ENCODE peak calls at places on chromosomes 7 and 10, in four cellular contexts. One of them, this sample, is unnamed.

GRCh38 chr10:127907411-127908105 is 655 bp downstream of the PTPRE start:
- DNase-seq in keratinocyte: no peak
- DNase-seq in cardiac fibroblast: peak
- DNase-seq in A549: no peak
- DNase-seq in this sample: no peak

GRCh38 chr7:98228801-98229200 is 17.6 kb downstream of the BHLHA15 start:
- DNase-seq in keratinocyte: no peak
- DNase-seq in cardiac fibroblast: no peak
- DNase-seq in A549: no peak
- DNase-seq in this sample: no peak

GRCh38 chr7:55132890-55133551 is 114.2 kb downstream of the EGFR start:
- DNase-seq in keratinocyte: peak
- DNase-seq in cardiac fibroblast: peak
- DNase-seq in A549: peak
- DNase-seq in this sample: peak

GRCh38 chr10:71648595-71649320 is 70.8 kb downstream of the C10orf105 start:
- DNase-seq in keratinocyte: no peak
- DNase-seq in cardiac fibroblast: no peak
- DNase-seq in A549: no peak
- DNase-seq in this sample: no peak

GRCh38 chr7:2483495-2483894 is 7.3 kb upstream of the GRIFIN start:
- DNase-seq in keratinocyte: no peak
- DNase-seq in cardiac fibroblast: no peak
- DNase-seq in A549: no peak
- DNase-seq in this sample: no peak

GRCh38 chr10:17227367-17228080 is 517 bp upstream of the VIM start:
- DNase-seq in keratinocyte: no peak
- DNase-seq in cardiac fibroblast: peak
- DNase-seq in A549: no peak
- DNase-seq in this sample: no peak

GRCh38 chr7:122423591-122423990 is 119.0 kb upstream of the FEZF1 start:
- DNase-seq in keratinocyte: no peak
- DNase-seq in cardiac fibroblast: no peak
- DNase-seq in A549: no peak
- DNase-seq in this sample: no peak

GRCh38 chr10:118957966-118958365 is 71.5 kb upstream of the NANOS1 start:
- DNase-seq in keratinocyte: no peak
- DNase-seq in cardiac fibroblast: no peak
- DNase-seq in A549: no peak
- DNase-seq in this sample: no peak

GRCh38 chr10:110032801-110033723 is 25.3 kb downstream of the ADD3 start:
- DNase-seq in keratinocyte: no peak
- DNase-seq in cardiac fibroblast: peak
- DNase-seq in A549: no peak
- DNase-seq in this sample: no peak

GRCh38 chr10:94439275-94439861 is 37.0 kb downstream of the TBC1D12 start:
- DNase-seq in keratinocyte: no peak
- DNase-seq in cardiac fibroblast: peak
- DNase-seq in A549: no peak
- DNase-seq in this sample: no peak

GRCh38 chr10:132412316-132413192 is 15.6 kb downstream of the PWWP2B start:
- DNase-seq in keratinocyte: no peak
- DNase-seq in cardiac fibroblast: no peak
- DNase-seq in A549: no peak
- DNase-seq in this sample: no peak

GRCh38 chr10:35379226-35380137 is 43.2 kb downstream of the CCNY start:
- DNase-seq in keratinocyte: no peak
- DNase-seq in cardiac fibroblast: peak
- DNase-seq in A549: no peak
- DNase-seq in this sample: no peak

GRCh38 chr10:43228783-43229207 is 38.1 kb downstream of the RASGEF1A start:
- DNase-seq in keratinocyte: no peak
- DNase-seq in cardiac fibroblast: no peak
- DNase-seq in A549: no peak
- DNase-seq in this sample: no peak
- H3K4me3 ChIP-seq in keratinocyte: no peak
- H3K4me3 ChIP-seq in cardiac fibroblast: no peak
- H3K4me3 ChIP-seq in A549: peak
- H3K4me3 ChIP-seq in this sample: peak

GRCh38 chr7:117871778-117872538 is 1.3 kb downstream of the CTTNBP2 start:
- DNase-seq in keratinocyte: no peak
- DNase-seq in cardiac fibroblast: no peak
- DNase-seq in A549: no peak
- DNase-seq in this sample: no peak
- H3K4me3 ChIP-seq in keratinocyte: no peak
- H3K4me3 ChIP-seq in cardiac fibroblast: no peak
- H3K4me3 ChIP-seq in A549: peak
- H3K4me3 ChIP-seq in this sample: peak

GRCh38 chr10:121595321-121595805 is 2.9 kb downstream of the FGFR2 start:
- DNase-seq in keratinocyte: no peak
- DNase-seq in cardiac fibroblast: no peak
- DNase-seq in A549: no peak
- DNase-seq in this sample: no peak

GRCh38 chr10:121594623-121595320 is 3.5 kb downstream of the FGFR2 start:
- DNase-seq in keratinocyte: no peak
- DNase-seq in cardiac fibroblast: no peak
- DNase-seq in A549: no peak
- DNase-seq in this sample: no peak

GRCh38 chr10:121596668-121597503 is 1.4 kb downstream of the FGFR2 start:
- DNase-seq in keratinocyte: no peak
- DNase-seq in cardiac fibroblast: peak
- DNase-seq in A549: no peak
- DNase-seq in this sample: no peak

GRCh38 chr10:121597504-121598241 is 571 bp downstream of the FGFR2 start:
- DNase-seq in keratinocyte: no peak
- DNase-seq in cardiac fibroblast: no peak
- DNase-seq in A549: no peak
- DNase-seq in this sample: no peak

DNA sequence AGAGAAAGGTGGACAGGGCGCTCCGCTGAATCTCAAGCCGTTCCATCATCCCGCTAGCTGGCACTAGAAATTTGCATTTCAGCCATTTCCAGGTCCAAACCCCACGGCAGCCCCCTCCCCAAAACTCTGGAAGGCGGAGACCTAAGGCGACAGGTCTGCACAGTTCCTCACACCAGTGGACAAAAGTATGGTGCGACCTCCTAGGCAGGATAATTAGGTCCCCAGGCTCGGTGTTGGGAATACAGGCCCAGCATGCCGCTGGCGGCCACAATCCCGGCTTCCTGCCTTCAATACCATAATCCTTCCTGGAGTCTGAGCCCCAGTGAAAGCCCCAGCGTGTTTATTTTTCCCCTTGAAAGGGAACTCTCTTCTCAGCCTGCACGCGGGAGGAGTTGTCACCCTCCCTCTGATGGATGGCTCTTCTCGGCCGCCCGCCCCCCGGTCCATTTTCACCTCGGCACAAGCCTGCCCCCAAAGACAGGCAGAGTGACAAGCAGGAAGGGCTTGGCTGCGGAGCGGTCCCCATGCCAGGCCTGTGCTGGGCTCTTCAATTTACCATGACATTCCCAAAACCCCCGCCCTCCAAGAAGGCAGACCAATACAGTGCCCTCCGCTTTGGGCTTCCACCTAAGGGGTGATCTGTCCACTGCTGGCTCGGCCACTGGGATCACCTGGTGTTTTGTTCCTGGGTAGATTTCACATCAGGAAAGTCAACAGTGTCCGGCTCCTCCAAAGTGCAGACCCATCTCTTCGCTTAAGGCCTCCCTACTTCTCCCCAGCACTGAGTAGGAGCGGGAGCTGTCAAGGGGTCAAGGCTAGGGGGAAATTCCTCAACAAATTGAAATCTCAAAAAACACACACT is 2.2 kb downstream of the FGFR2 start:
- DNase-seq in keratinocyte: no peak
- DNase-seq in cardiac fibroblast: no peak
- DNase-seq in A549: no peak
- DNase-seq in this sample: no peak
- H3K4me3 ChIP-seq in keratinocyte: peak
- H3K4me3 ChIP-seq in cardiac fibroblast: no peak
- H3K4me3 ChIP-seq in A549: no peak
- H3K4me3 ChIP-seq in this sample: peak

DNA sequence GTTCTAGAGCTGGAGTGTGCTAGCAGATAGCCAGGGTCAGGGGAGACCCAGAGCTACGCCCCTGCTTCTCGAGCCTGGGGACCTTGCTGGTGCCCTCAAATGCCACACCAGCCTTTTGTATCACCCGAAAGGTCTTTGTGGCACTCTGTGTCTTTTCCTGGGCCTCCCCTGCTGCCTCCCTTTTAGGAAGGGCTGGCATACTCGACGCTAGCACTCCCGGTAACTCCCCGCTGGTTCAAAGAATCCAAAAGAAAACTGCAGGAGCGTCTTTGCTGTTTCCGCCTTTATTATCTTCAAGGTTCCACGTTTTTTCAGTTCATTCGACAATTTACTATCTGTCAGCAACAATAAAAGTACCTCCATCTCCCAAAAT is 36.3 kb downstream of the CTBP2 start:
- DNase-seq in keratinocyte: no peak
- DNase-seq in cardiac fibroblast: no peak
- DNase-seq in A549: no peak
- DNase-seq in this sample: no peak
- H3K4me3 ChIP-seq in keratinocyte: no peak
- H3K4me3 ChIP-seq in cardiac fibroblast: peak
- H3K4me3 ChIP-seq in A549: no peak
- H3K4me3 ChIP-seq in this sample: peak

GRCh38 chr10:90930971-90931841 is 10.3 kb upstream of the ANKRD1 start:
- DNase-seq in keratinocyte: no peak
- DNase-seq in cardiac fibroblast: peak
- DNase-seq in A549: peak
- DNase-seq in this sample: no peak
- H3K4me3 ChIP-seq in keratinocyte: no peak
- H3K4me3 ChIP-seq in cardiac fibroblast: no peak
- H3K4me3 ChIP-seq in A549: no peak
- H3K4me3 ChIP-seq in this sample: no peak

DNA sequence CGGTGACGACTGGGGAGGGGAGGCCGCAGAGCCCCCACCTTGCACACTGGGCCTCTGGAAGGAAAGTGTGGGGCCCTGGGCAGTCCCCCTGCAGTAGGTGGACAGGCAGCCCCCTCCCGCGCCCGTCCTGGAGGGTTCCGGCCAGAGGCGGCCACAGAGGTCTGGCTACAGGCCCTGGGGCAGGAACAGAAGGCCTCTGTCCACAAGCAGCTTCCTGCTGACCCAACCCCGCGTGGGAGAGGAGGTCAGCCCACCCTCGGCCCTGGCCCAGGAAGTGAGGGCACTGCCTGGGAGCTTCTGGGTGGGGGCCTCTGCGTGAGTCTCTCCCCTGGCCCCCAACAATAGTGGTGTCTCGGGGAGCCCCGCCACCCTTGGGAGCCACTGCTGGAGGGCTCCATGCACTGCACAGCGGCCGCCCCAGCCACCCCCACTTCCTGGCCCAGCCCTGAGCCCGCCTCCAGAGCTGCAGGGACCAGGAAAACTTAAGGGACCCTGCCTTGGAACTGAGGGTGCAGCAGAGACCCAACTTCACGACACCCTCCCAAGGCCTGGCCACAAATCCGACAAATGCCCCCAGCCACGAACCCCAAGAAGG is 4.7 kb downstream of the MICALL2 start:
- DNase-seq in keratinocyte: no peak
- DNase-seq in cardiac fibroblast: peak
- DNase-seq in A549: no peak
- DNase-seq in this sample: no peak
- H3K4me3 ChIP-seq in keratinocyte: peak
- H3K4me3 ChIP-seq in cardiac fibroblast: peak
- H3K4me3 ChIP-seq in A549: no peak
- H3K4me3 ChIP-seq in this sample: no peak

GRCh38 chr10:97736403-97736901 is 476 bp upstream of the ZFYVE27 start:
- DNase-seq in keratinocyte: no peak
- DNase-seq in cardiac fibroblast: no peak
- DNase-seq in A549: no peak
- DNase-seq in this sample: no peak
- H3K4me3 ChIP-seq in keratinocyte: peak
- H3K4me3 ChIP-seq in cardiac fibroblast: peak
- H3K4me3 ChIP-seq in A549: no peak
- H3K4me3 ChIP-seq in this sample: peak

DNA sequence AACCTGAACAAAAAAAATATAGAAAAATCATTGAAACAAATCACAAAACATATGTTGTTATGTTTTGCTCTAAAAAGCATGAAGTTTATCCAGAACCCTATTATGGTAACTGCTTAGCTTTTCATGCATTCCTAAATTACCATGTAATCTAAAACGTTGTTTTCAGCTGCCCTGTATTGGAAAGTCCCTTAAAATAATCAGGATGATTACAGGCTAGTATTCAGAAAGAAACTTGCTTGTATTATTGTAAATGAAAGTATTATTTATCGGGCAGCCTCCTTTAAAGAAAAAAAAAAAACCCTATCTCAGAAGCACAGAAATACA is 65.6 kb upstream of the ARID5B start:
- DNase-seq in keratinocyte: no peak
- DNase-seq in cardiac fibroblast: peak
- DNase-seq in A549: no peak
- DNase-seq in this sample: peak
- H3K4me3 ChIP-seq in keratinocyte: no peak
- H3K4me3 ChIP-seq in cardiac fibroblast: no peak
- H3K4me3 ChIP-seq in A549: no peak
- H3K4me3 ChIP-seq in this sample: no peak

GRCh38 chr7:155583636-155584035 is 37.3 kb upstream of the CNPY1 start:
- DNase-seq in keratinocyte: no peak
- DNase-seq in cardiac fibroblast: no peak
- DNase-seq in A549: no peak
- DNase-seq in this sample: no peak

GRCh38 chr7:155580367-155580766 is 34.0 kb upstream of the CNPY1 start:
- DNase-seq in keratinocyte: no peak
- DNase-seq in cardiac fibroblast: no peak
- DNase-seq in A549: no peak
- DNase-seq in this sample: no peak

GRCh38 chr7:155584261-155584660 is 37.9 kb upstream of the CNPY1 start:
- DNase-seq in keratinocyte: no peak
- DNase-seq in cardiac fibroblast: no peak
- DNase-seq in A549: no peak
- DNase-seq in this sample: no peak

GRCh38 chr7:155581107-155581830 is 34.9 kb upstream of the CNPY1 start:
- DNase-seq in keratinocyte: no peak
- DNase-seq in cardiac fibroblast: no peak
- DNase-seq in A549: no peak
- DNase-seq in this sample: no peak

GRCh38 chr7:155581954-155582353 is 35.6 kb upstream of the CNPY1 start:
- DNase-seq in keratinocyte: no peak
- DNase-seq in cardiac fibroblast: no peak
- DNase-seq in A549: no peak
- DNase-seq in this sample: no peak
- H3K4me3 ChIP-seq in keratinocyte: no peak
- H3K4me3 ChIP-seq in cardiac fibroblast: no peak
- H3K4me3 ChIP-seq in A549: no peak
- H3K4me3 ChIP-seq in this sample: no peak